ENCODE peak calls at places on chromosomes 2 and 18, in ten cellular contexts. A, Y, M, T, I, X, O, S, V and N are unnamed samples.

GRCh38 chr18:61782545-61782944 is 110.3 kb downstream of the RNF152 start:
- DNase-seq in A (no peak), Y (no peak), M (no peak), T (no peak), I (no peak), X (no peak), O (no peak), S (no peak), V (no peak), N (no peak)

GRCh38 chr2:74146929-74147728 is 583 bp downstream of the BOLA3 start:
- DNase-seq in A (peak; percentile 15), Y (no peak), M (peak; percentile 71), T (no peak), I (no peak), X (no peak), O (peak; percentile 35), S (no peak), V (peak; percentile 31), N (no peak)

GRCh38 chr2:158651358-158652057 is 143.6 kb upstream of the DAPL1 start:
- DNase-seq in A (no peak), Y (no peak), M (no peak), T (no peak), I (no peak), X (no peak), O (no peak), S (no peak), V (no peak), N (no peak)

GRCh38 chr2:177169810-177170514 is 42.6 kb upstream of the HNRNPA3 start:
- DNase-seq in A (peak; percentile 36), Y (no peak), M (peak; percentile 43), T (no peak), I (no peak), X (peak; percentile 57), O (no peak), S (no peak), V (peak; percentile 47), N (no peak)

GRCh38 chr2:186460465-186460864 is 25.6 kb upstream of the ZC3H15 start:
- DNase-seq in A (no peak), Y (no peak), M (no peak), T (no peak), I (no peak), X (no peak), O (peak; percentile 24), S (no peak), V (peak; percentile 35), N (no peak)

GRCh38 chr2:216023055-216023648 is 9.8 kb upstream of the MREG start:
- DNase-seq in A (peak; percentile 51), Y (no peak), M (peak; percentile 70), T (no peak), I (peak; percentile 52), X (peak; percentile 26), O (peak; percentile 58), S (no peak), V (peak; percentile 67), N (no peak)

GRCh38 chr18:31199190-31199769 is 36.6 kb upstream of the DSC1 start:
- DNase-seq in A (no peak), Y (no peak), M (no peak), T (no peak), I (peak; percentile 34), X (no peak), O (no peak), S (no peak), V (no peak), N (no peak)

GRCh38 chr2:62313433-62314227 is 117.7 kb downstream of the B3GNT2 start:
- DNase-seq in A (peak; percentile 88), Y (no peak), M (peak; percentile 88), T (no peak), I (no peak), X (no peak), O (no peak), S (no peak), V (no peak), N (peak; percentile 32)

GRCh38 chr2:134310450-134311079 is 56.7 kb downstream of the MGAT5 start:
- DNase-seq in A (no peak), Y (no peak), M (no peak), T (no peak), I (no peak), X (no peak), O (peak; percentile 19), S (no peak), V (peak; percentile 80), N (no peak)